ENCODE peak calls at places on chromosomes 12 and 14, in eight cellular contexts. One of them, this sample, is unnamed.

GRCh38 chr12:49296034-49296835 is 1.3 kb downstream of the PRPH start:
- DNase-seq in activated CD4-positive, alpha-beta memory T cell treated with anti-CD3 and anti-CD28 coated beads for 36 hours: peak
- DNase-seq in RKO: no peak
- DNase-seq in GM12891: peak
- DNase-seq in thyroid gland: peak
- DNase-seq in SIG-M5: no peak
- DNase-seq in GM10248: peak
- DNase-seq in effector memory CD4-positive, alpha-beta T cell: peak
- DNase-seq in this sample: peak

GRCh38 chr14:23470947-23471346 is 1.4 kb downstream of the NGDN start:
- DNase-seq in activated CD4-positive, alpha-beta memory T cell treated with anti-CD3 and anti-CD28 coated beads for 36 hours: no peak
- DNase-seq in RKO: no peak
- DNase-seq in GM10248: no peak
- DNase-seq in effector memory CD4-positive, alpha-beta T cell: no peak
- DNase-seq in SIG-M5: no peak
- DNase-seq in GM12891: no peak
- DNase-seq in thyroid gland: no peak
- DNase-seq in this sample: no peak

GRCh38 chr14:94174622-94175402 is 690 bp downstream of the PPP4R4 start:
- DNase-seq in GM12891: no peak
- DNase-seq in RKO: no peak
- DNase-seq in GM10248: no peak
- DNase-seq in SIG-M5: no peak
- DNase-seq in effector memory CD4-positive, alpha-beta T cell: no peak
- DNase-seq in thyroid gland: peak
- DNase-seq in activated CD4-positive, alpha-beta memory T cell treated with anti-CD3 and anti-CD28 coated beads for 36 hours: peak
- DNase-seq in this sample: no peak

GRCh38 chr14:75280831-75281690 is 2.4 kb downstream of the FOS start:
- DNase-seq in effector memory CD4-positive, alpha-beta T cell: peak
- DNase-seq in thyroid gland: no peak
- DNase-seq in SIG-M5: no peak
- DNase-seq in activated CD4-positive, alpha-beta memory T cell treated with anti-CD3 and anti-CD28 coated beads for 36 hours: no peak
- DNase-seq in RKO: peak
- DNase-seq in GM12891: no peak
- DNase-seq in GM10248: no peak
- DNase-seq in this sample: no peak

GRCh38 chr12:40534828-40535227 is 157.4 kb upstream of the CNTN1 start:
- DNase-seq in activated CD4-positive, alpha-beta memory T cell treated with anti-CD3 and anti-CD28 coated beads for 36 hours: no peak
- DNase-seq in effector memory CD4-positive, alpha-beta T cell: no peak
- DNase-seq in SIG-M5: no peak
- DNase-seq in RKO: no peak
- DNase-seq in GM12891: no peak
- DNase-seq in GM10248: no peak
- DNase-seq in thyroid gland: no peak
- DNase-seq in this sample: no peak

GRCh38 chr12:115709410-115710065 is 568.0 kb downstream of the MED13L start:
- DNase-seq in GM12891: no peak
- DNase-seq in activated CD4-positive, alpha-beta memory T cell treated with anti-CD3 and anti-CD28 coated beads for 36 hours: no peak
- DNase-seq in effector memory CD4-positive, alpha-beta T cell: no peak
- DNase-seq in RKO: no peak
- DNase-seq in GM10248: no peak
- DNase-seq in SIG-M5: no peak
- DNase-seq in thyroid gland: peak
- DNase-seq in this sample: no peak

GRCh38 chr12:38932320-38932719 is 26.9 kb upstream of the CPNE8 start:
- DNase-seq in RKO: no peak
- DNase-seq in activated CD4-positive, alpha-beta memory T cell treated with anti-CD3 and anti-CD28 coated beads for 36 hours: no peak
- DNase-seq in thyroid gland: no peak
- DNase-seq in GM10248: no peak
- DNase-seq in SIG-M5: no peak
- DNase-seq in GM12891: no peak
- DNase-seq in effector memory CD4-positive, alpha-beta T cell: no peak
- DNase-seq in this sample: no peak

GRCh38 chr12:124566181-124567034 is 1.0 kb downstream of the NCOR2 start:
- DNase-seq in thyroid gland: peak
- DNase-seq in GM12891: peak
- DNase-seq in RKO: peak
- DNase-seq in GM10248: peak
- DNase-seq in activated CD4-positive, alpha-beta memory T cell treated with anti-CD3 and anti-CD28 coated beads for 36 hours: peak
- DNase-seq in effector memory CD4-positive, alpha-beta T cell: peak
- DNase-seq in SIG-M5: no peak
- DNase-seq in this sample: peak

GRCh38 chr12:30753761-30754382 is 879 bp downstream of the CAPRIN2 start:
- DNase-seq in RKO: peak
- DNase-seq in activated CD4-positive, alpha-beta memory T cell treated with anti-CD3 and anti-CD28 coated beads for 36 hours: no peak
- DNase-seq in thyroid gland: no peak
- DNase-seq in GM10248: no peak
- DNase-seq in GM12891: no peak
- DNase-seq in effector memory CD4-positive, alpha-beta T cell: no peak
- DNase-seq in SIG-M5: no peak
- DNase-seq in this sample: no peak

GRCh38 chr14:103444837-103445524 is 59.8 kb downstream of the MARK3 start:
- DNase-seq in SIG-M5: no peak
- DNase-seq in GM12891: no peak
- DNase-seq in GM10248: no peak
- DNase-seq in RKO: no peak
- DNase-seq in activated CD4-positive, alpha-beta memory T cell treated with anti-CD3 and anti-CD28 coated beads for 36 hours: no peak
- DNase-seq in thyroid gland: no peak
- DNase-seq in effector memory CD4-positive, alpha-beta T cell: no peak
- DNase-seq in this sample: no peak

GRCh38 chr12:96121271-96121711 is 72.9 kb upstream of the ELK3 start:
- DNase-seq in activated CD4-positive, alpha-beta memory T cell treated with anti-CD3 and anti-CD28 coated beads for 36 hours: no peak
- DNase-seq in effector memory CD4-positive, alpha-beta T cell: no peak
- DNase-seq in RKO: no peak
- DNase-seq in GM12891: no peak
- DNase-seq in thyroid gland: no peak
- DNase-seq in GM10248: peak
- DNase-seq in SIG-M5: peak
- DNase-seq in this sample: no peak

This sample was measured in Karpas-422.